ENCODE peak calls at places on chromosomes 3 and 15, in ten cellular contexts. M is left lung, A is A549, D is GM12865, H is GM10248, K is uterus, X is thyroid gland, B is breast epithelium, Q is GM13977, F is tibial artery. V is an unnamed sample.
A peak's percentile ranks its signal among the peaks of the same experiment; 100 is the strongest.

GRCh38 chr3:197613187-197613586 is 57.4 kb upstream of the BDH1 start:
- DNase-seq in M (no peak), A (no peak), D (no peak), H (no peak), K (no peak), X (no peak), B (no peak), Q (no peak), F (no peak), V (no peak)

GRCh38 chr3:130906374-130906995 is 12.6 kb downstream of the ATP2C1 start:
- DNase-seq in M (no peak), A (no peak), D (no peak), H (no peak), K (no peak), X (no peak), B (no peak), Q (no peak), F (no peak), V (no peak)

GRCh38 chr15:58065445-58066041 is at the start of gene ALDH1A2:
- DNase-seq in M (peak; percentile 89), A (no peak), D (no peak), H (peak; percentile 10), K (peak; percentile 56), X (peak; percentile 7), B (no peak), Q (no peak), F (peak; percentile 26), V (peak; percentile 15)

GRCh38 chr3:89246326-89246725 is 138.9 kb downstream of the EPHA3 start:
- DNase-seq in M (no peak), A (no peak), D (peak; percentile 25), H (no peak), K (no peak), X (no peak), B (no peak), Q (no peak), F (no peak), V (no peak)

GRCh38 chr3:133426721-133427120 is 26.9 kb downstream of the BFSP2 start:
- DNase-seq in M (no peak), A (no peak), D (no peak), H (no peak), K (no peak), X (no peak), B (no peak), Q (no peak), F (no peak), V (no peak)

GRCh38 chr3:38793721-38794120 is 22.3 kb downstream of the SCN10A start:
- DNase-seq in M (no peak), A (no peak), D (no peak), H (no peak), K (no peak), X (no peak), B (no peak), Q (no peak), F (no peak), V (no peak)

GRCh38 chr15:56890038-56890437 is 28.4 kb upstream of the TCF12 start:
- DNase-seq in M (no peak), A (no peak), D (no peak), H (no peak), K (no peak), X (no peak), B (no peak), Q (no peak), F (no peak), V (no peak)

GRCh38 chr3:196947860-196948441 is 5.6 kb upstream of the NCBP2 start:
- DNase-seq in M (no peak), A (no peak), D (no peak), H (no peak), K (no peak), X (no peak), B (no peak), Q (no peak), F (no peak), V (no peak)

GRCh38 chr3:115134648-115135347 is 12.3 kb downstream of the ZBTB20 start:
- DNase-seq in M (no peak), A (no peak), D (no peak), H (no peak), K (no peak), X (no peak), B (no peak), Q (no peak), F (no peak), V (no peak)

GRCh38 chr3:139906441-139906840 is 28.5 kb upstream of the CLSTN2 start:
- DNase-seq in M (no peak), A (peak; percentile 2), D (no peak), H (no peak), K (no peak), X (no peak), B (no peak), Q (no peak), F (no peak), V (no peak)

GRCh38 chr15:83435782-83436181 is 11.4 kb upstream of the SH3GL3 start:
- DNase-seq in M (no peak), A (no peak), D (no peak), H (no peak), K (no peak), X (no peak), B (no peak), Q (no peak), F (no peak), V (no peak)

GRCh38 chr3:153291052-153291689 is 129.1 kb downstream of the RAP2B start:
- DNase-seq in M (no peak), A (no peak), D (peak; percentile 21), H (peak; percentile 24), K (no peak), X (no peak), B (no peak), Q (no peak), F (no peak), V (peak; percentile 33)

GRCh38 chr3:183817111-183817510 is 8.3 kb downstream of the MAP6D1 start:
- DNase-seq in M (no peak), A (no peak), D (no peak), H (no peak), K (no peak), X (no peak), B (no peak), Q (no peak), F (no peak), V (no peak)

GRCh38 chr3:192929146-192929545 is 11.5 kb upstream of the MB21D2 start:
- DNase-seq in M (no peak), A (no peak), D (no peak), H (no peak), K (no peak), X (no peak), B (no peak), Q (no peak), F (no peak), V (no peak)

GRCh38 chr3:177300039-177300833 is 103.0 kb upstream of the TBL1XR1 start:
- DNase-seq in M (no peak), A (no peak), D (peak; percentile 36), H (no peak), K (no peak), X (peak; percentile 97), B (no peak), Q (no peak), F (peak; percentile 36), V (no peak)

GRCh38 chr3:11095932-11096265 is 58.4 kb upstream of the HRH1 start:
- DNase-seq in M (no peak), A (no peak), D (no peak), H (no peak), K (no peak), X (no peak), B (no peak), Q (no peak), F (no peak), V (no peak)

GRCh38 chr3:11099306-11099705 is 55.0 kb upstream of the HRH1 start:
- DNase-seq in M (no peak), A (no peak), D (no peak), H (no peak), K (no peak), X (no peak), B (no peak), Q (no peak), F (no peak), V (no peak)

GRCh38 chr3:11093823-11094340 is 60.4 kb upstream of the HRH1 start:
- DNase-seq in M (no peak), A (no peak), D (no peak), H (no peak), K (no peak), X (no peak), B (no peak), Q (no peak), F (no peak), V (no peak)

GRCh38 chr3:11091791-11092190 is 62.5 kb upstream of the HRH1 start:
- DNase-seq in M (no peak), A (no peak), D (no peak), H (no peak), K (no peak), X (no peak), B (no peak), Q (no peak), F (no peak), V (no peak)

GRCh38 chr3:11096266-11097135 is 57.8 kb upstream of the HRH1 start:
- DNase-seq in M (peak; percentile 91), A (peak; percentile 88), D (no peak), H (peak; percentile 29), K (peak; percentile 90), X (peak; percentile 50), B (peak; percentile 27), Q (peak; percentile 46), F (peak; percentile 80), V (no peak)
- TF ChIP-seq CTCF in M (no peak), A (no peak), D (no peak), H (no peak), K (no peak), X (no peak), B (no peak), Q (no peak), F (no peak), V (no peak)

GRCh38 chr3:155853214-155854146 is 747 bp downstream of the SLC33A1 start:
- DNase-seq in M (peak; percentile 86), A (peak; percentile 52), D (peak; percentile 61), H (no peak), K (no peak), X (no peak), B (no peak), Q (peak; percentile 26), F (peak; percentile 37), V (peak; percentile 37)
- TF ChIP-seq CTCF in M (no peak), A (no peak), D (no peak), H (no peak), K (no peak), X (peak; percentile 25), B (peak; percentile 42), Q (no peak), F (no peak), V (no peak)

GRCh38 chr15:62163847-62164499 is 1.1 kb downstream of the C2CD4B start:
- DNase-seq in M (peak; percentile 81), A (no peak), D (no peak), H (no peak), K (no peak), X (no peak), B (no peak), Q (no peak), F (no peak), V (no peak)
- TF ChIP-seq CTCF in M (no peak), A (no peak), D (no peak), H (no peak), K (no peak), X (no peak), B (no peak), Q (no peak), F (no peak), V (no peak)

DNA sequence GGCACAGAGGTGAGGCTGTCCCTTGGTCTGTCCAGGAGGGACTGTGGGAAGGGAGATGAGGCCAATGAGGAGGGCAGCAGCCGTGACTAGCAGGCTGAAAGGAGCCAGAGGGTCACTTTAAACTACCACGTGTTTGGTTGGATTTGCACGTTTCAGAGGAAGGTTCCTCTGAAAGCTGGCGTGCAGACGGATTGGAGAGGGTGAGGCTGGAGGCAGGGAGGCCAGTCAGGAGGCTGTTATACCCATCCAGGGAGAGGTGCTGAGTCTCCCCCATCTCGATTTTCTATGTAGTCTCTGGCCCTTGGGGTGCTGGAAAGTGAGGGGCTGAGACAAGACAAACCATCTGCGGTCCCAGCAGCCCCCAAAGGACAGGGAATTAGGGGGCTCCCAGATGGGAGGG is 60.0 kb upstream of the SLC6A1 start:
- DNase-seq in M (no peak), A (no peak), D (no peak), H (no peak), K (no peak), X (no peak), B (no peak), Q (no peak), F (no peak), V (no peak)
- TF ChIP-seq CTCF in M (no peak), A (no peak), D (no peak), H (no peak), K (no peak), X (no peak), B (no peak), Q (no peak), F (no peak), V (no peak)

V was measured in GM13976.